ENCODE peak calls at places on chromosomes 1 and 21, in eight cellular contexts. One of them, this sample, is unnamed.

GRCh38 chr1:9404541-9404940 is 111.8 kb downstream of the SPSB1 start:
- DNase-seq in mammary epithelial cell: no peak
- DNase-seq in left ventricle myocardium inferior: no peak
- DNase-seq in AG04450: no peak
- DNase-seq in transverse colon: no peak
- DNase-seq in endodermal cell: no peak
- DNase-seq in stomach: no peak
- DNase-seq in CD8-positive, alpha-beta T cell: no peak
- DNase-seq in this sample: no peak

GRCh38 chr21:39020751-39021474 is 162.3 kb downstream of the PSMG1 start:
- DNase-seq in mammary epithelial cell: peak
- DNase-seq in left ventricle myocardium inferior: peak
- DNase-seq in AG04450: no peak
- DNase-seq in transverse colon: peak
- DNase-seq in endodermal cell: peak
- DNase-seq in stomach: no peak
- DNase-seq in CD8-positive, alpha-beta T cell: no peak
- DNase-seq in this sample: no peak

GRCh38 chr1:111973150-111973549 is 16.3 kb downstream of the KCND3 start:
- DNase-seq in mammary epithelial cell: no peak
- DNase-seq in left ventricle myocardium inferior: no peak
- DNase-seq in AG04450: no peak
- DNase-seq in transverse colon: no peak
- DNase-seq in endodermal cell: no peak
- DNase-seq in stomach: no peak
- DNase-seq in CD8-positive, alpha-beta T cell: no peak
- DNase-seq in this sample: no peak

GRCh38 chr1:89351622-89352311 is 12.1 kb upstream of the GBP6 start:
- DNase-seq in mammary epithelial cell: no peak
- DNase-seq in left ventricle myocardium inferior: no peak
- DNase-seq in AG04450: no peak
- DNase-seq in transverse colon: no peak
- DNase-seq in endodermal cell: no peak
- DNase-seq in stomach: no peak
- DNase-seq in CD8-positive, alpha-beta T cell: no peak
- DNase-seq in this sample: no peak

GRCh38 chr21:42384184-42384583 is 11.7 kb downstream of the TMPRSS3 start:
- DNase-seq in mammary epithelial cell: no peak
- DNase-seq in left ventricle myocardium inferior: no peak
- DNase-seq in AG04450: no peak
- DNase-seq in transverse colon: no peak
- DNase-seq in endodermal cell: no peak
- DNase-seq in stomach: no peak
- DNase-seq in CD8-positive, alpha-beta T cell: no peak
- DNase-seq in this sample: no peak

GRCh38 chr1:11314959-11315358 is 42.0 kb downstream of the UBIAD1 start:
- DNase-seq in mammary epithelial cell: no peak
- DNase-seq in left ventricle myocardium inferior: no peak
- DNase-seq in AG04450: no peak
- DNase-seq in transverse colon: no peak
- DNase-seq in endodermal cell: no peak
- DNase-seq in stomach: no peak
- DNase-seq in CD8-positive, alpha-beta T cell: no peak
- DNase-seq in this sample: no peak

GRCh38 chr1:204408074-204408507 is 3.5 kb downstream of the PPP1R15B start:
- DNase-seq in mammary epithelial cell: peak
- DNase-seq in left ventricle myocardium inferior: peak
- DNase-seq in AG04450: no peak
- DNase-seq in transverse colon: peak
- DNase-seq in endodermal cell: no peak
- DNase-seq in stomach: peak
- DNase-seq in CD8-positive, alpha-beta T cell: peak
- DNase-seq in this sample: no peak

GRCh38 chr1:228151170-228151513 is 1.4 kb downstream of the GJC2 start:
- DNase-seq in mammary epithelial cell: no peak
- DNase-seq in left ventricle myocardium inferior: peak
- DNase-seq in AG04450: no peak
- DNase-seq in transverse colon: peak
- DNase-seq in endodermal cell: peak
- DNase-seq in stomach: no peak
- DNase-seq in CD8-positive, alpha-beta T cell: no peak
- DNase-seq in this sample: no peak

GRCh38 chr1:90964444-90965035 is 57.3 kb downstream of the ZNF644 start:
- DNase-seq in mammary epithelial cell: peak
- DNase-seq in left ventricle myocardium inferior: no peak
- DNase-seq in AG04450: no peak
- DNase-seq in transverse colon: no peak
- DNase-seq in endodermal cell: no peak
- DNase-seq in stomach: no peak
- DNase-seq in CD8-positive, alpha-beta T cell: no peak
- DNase-seq in this sample: no peak

GRCh38 chr1:231467986-231468385 is 45.9 kb upstream of the EGLN1 start:
- DNase-seq in mammary epithelial cell: no peak
- DNase-seq in left ventricle myocardium inferior: no peak
- DNase-seq in AG04450: no peak
- DNase-seq in transverse colon: no peak
- DNase-seq in endodermal cell: no peak
- DNase-seq in stomach: no peak
- DNase-seq in CD8-positive, alpha-beta T cell: no peak
- DNase-seq in this sample: no peak

GRCh38 chr1:151841141-151841540 is 1.5 kb upstream of the C2CD4D start:
- DNase-seq in mammary epithelial cell: peak
- DNase-seq in left ventricle myocardium inferior: no peak
- DNase-seq in AG04450: no peak
- DNase-seq in transverse colon: no peak
- DNase-seq in endodermal cell: no peak
- DNase-seq in stomach: no peak
- DNase-seq in CD8-positive, alpha-beta T cell: no peak
- DNase-seq in this sample: no peak

GRCh38 chr1:19444399-19445021 is 40.8 kb downstream of the CAPZB start:
- DNase-seq in mammary epithelial cell: no peak
- DNase-seq in left ventricle myocardium inferior: no peak
- DNase-seq in AG04450: no peak
- DNase-seq in transverse colon: no peak
- DNase-seq in endodermal cell: no peak
- DNase-seq in stomach: no peak
- DNase-seq in CD8-positive, alpha-beta T cell: no peak
- DNase-seq in this sample: no peak

GRCh38 chr1:3402258-3403010 is 52.0 kb upstream of the ARHGEF16 start:
- DNase-seq in mammary epithelial cell: no peak
- DNase-seq in left ventricle myocardium inferior: no peak
- DNase-seq in AG04450: no peak
- DNase-seq in transverse colon: no peak
- DNase-seq in endodermal cell: no peak
- DNase-seq in stomach: no peak
- DNase-seq in CD8-positive, alpha-beta T cell: no peak
- DNase-seq in this sample: no peak

GRCh38 chr1:54124472-54124871 is 28.3 kb downstream of the CDCP2 start:
- DNase-seq in mammary epithelial cell: no peak
- DNase-seq in left ventricle myocardium inferior: no peak
- DNase-seq in AG04450: no peak
- DNase-seq in transverse colon: peak
- DNase-seq in endodermal cell: peak
- DNase-seq in stomach: peak
- DNase-seq in CD8-positive, alpha-beta T cell: no peak
- DNase-seq in this sample: no peak

GRCh38 chr1:204383163-204383904 is 23.6 kb upstream of the PLEKHA6 start:
- DNase-seq in mammary epithelial cell: no peak
- DNase-seq in left ventricle myocardium inferior: no peak
- DNase-seq in AG04450: no peak
- DNase-seq in transverse colon: no peak
- DNase-seq in endodermal cell: peak
- DNase-seq in stomach: no peak
- DNase-seq in CD8-positive, alpha-beta T cell: no peak
- DNase-seq in this sample: no peak

GRCh38 chr1:172246521-172247390 is 173.7 kb upstream of the C1orf105 start:
- DNase-seq in mammary epithelial cell: no peak
- DNase-seq in left ventricle myocardium inferior: no peak
- DNase-seq in AG04450: no peak
- DNase-seq in transverse colon: no peak
- DNase-seq in endodermal cell: no peak
- DNase-seq in stomach: no peak
- DNase-seq in CD8-positive, alpha-beta T cell: no peak
- DNase-seq in this sample: no peak

GRCh38 chr1:38133304-38133703 is 86.7 kb upstream of the POU3F1 start:
- DNase-seq in mammary epithelial cell: no peak
- DNase-seq in left ventricle myocardium inferior: no peak
- DNase-seq in AG04450: no peak
- DNase-seq in transverse colon: no peak
- DNase-seq in endodermal cell: peak
- DNase-seq in stomach: no peak
- DNase-seq in CD8-positive, alpha-beta T cell: no peak
- DNase-seq in this sample: no peak

GRCh38 chr1:5425304-5425703 is 566.9 kb downstream of the NPHP4 start:
- DNase-seq in mammary epithelial cell: no peak
- DNase-seq in left ventricle myocardium inferior: no peak
- DNase-seq in AG04450: no peak
- DNase-seq in transverse colon: no peak
- DNase-seq in endodermal cell: no peak
- DNase-seq in stomach: no peak
- DNase-seq in CD8-positive, alpha-beta T cell: no peak
- DNase-seq in this sample: no peak

GRCh38 chr1:81706650-81707435 is 93.9 kb upstream of the ADGRL2 start:
- DNase-seq in mammary epithelial cell: peak
- DNase-seq in left ventricle myocardium inferior: no peak
- DNase-seq in AG04450: no peak
- DNase-seq in transverse colon: no peak
- DNase-seq in endodermal cell: no peak
- DNase-seq in stomach: no peak
- DNase-seq in CD8-positive, alpha-beta T cell: no peak
- DNase-seq in this sample: no peak

GRCh38 chr1:61012365-61012764 is 70.0 kb upstream of the NFIA start:
- DNase-seq in mammary epithelial cell: no peak
- DNase-seq in left ventricle myocardium inferior: no peak
- DNase-seq in AG04450: no peak
- DNase-seq in transverse colon: no peak
- DNase-seq in endodermal cell: no peak
- DNase-seq in stomach: no peak
- DNase-seq in CD8-positive, alpha-beta T cell: no peak
- DNase-seq in this sample: no peak

GRCh38 chr1:46173361-46173856 is 1.5 kb upstream of the TSPAN1 start:
- DNase-seq in mammary epithelial cell: no peak
- DNase-seq in left ventricle myocardium inferior: no peak
- DNase-seq in AG04450: no peak
- DNase-seq in transverse colon: no peak
- DNase-seq in endodermal cell: peak
- DNase-seq in stomach: no peak
- DNase-seq in CD8-positive, alpha-beta T cell: no peak
- DNase-seq in this sample: no peak

GRCh38 chr1:84700065-84700464 is 9.8 kb upstream of the SSX2IP start:
- DNase-seq in mammary epithelial cell: no peak
- DNase-seq in left ventricle myocardium inferior: no peak
- DNase-seq in AG04450: no peak
- DNase-seq in transverse colon: no peak
- DNase-seq in endodermal cell: no peak
- DNase-seq in stomach: no peak
- DNase-seq in CD8-positive, alpha-beta T cell: no peak
- DNase-seq in this sample: no peak

GRCh38 chr1:109269212-109269980 is 13.5 kb downstream of the PSRC1 start:
- DNase-seq in mammary epithelial cell: no peak
- DNase-seq in left ventricle myocardium inferior: no peak
- DNase-seq in AG04450: no peak
- DNase-seq in transverse colon: no peak
- DNase-seq in endodermal cell: no peak
- DNase-seq in stomach: no peak
- DNase-seq in CD8-positive, alpha-beta T cell: no peak
- DNase-seq in this sample: no peak

GRCh38 chr1:156661932-156662587 is 15.1 kb downstream of the NES start:
- DNase-seq in mammary epithelial cell: peak
- DNase-seq in left ventricle myocardium inferior: no peak
- DNase-seq in AG04450: no peak
- DNase-seq in transverse colon: no peak
- DNase-seq in endodermal cell: peak
- DNase-seq in stomach: no peak
- DNase-seq in CD8-positive, alpha-beta T cell: no peak
- DNase-seq in this sample: peak

DNA sequence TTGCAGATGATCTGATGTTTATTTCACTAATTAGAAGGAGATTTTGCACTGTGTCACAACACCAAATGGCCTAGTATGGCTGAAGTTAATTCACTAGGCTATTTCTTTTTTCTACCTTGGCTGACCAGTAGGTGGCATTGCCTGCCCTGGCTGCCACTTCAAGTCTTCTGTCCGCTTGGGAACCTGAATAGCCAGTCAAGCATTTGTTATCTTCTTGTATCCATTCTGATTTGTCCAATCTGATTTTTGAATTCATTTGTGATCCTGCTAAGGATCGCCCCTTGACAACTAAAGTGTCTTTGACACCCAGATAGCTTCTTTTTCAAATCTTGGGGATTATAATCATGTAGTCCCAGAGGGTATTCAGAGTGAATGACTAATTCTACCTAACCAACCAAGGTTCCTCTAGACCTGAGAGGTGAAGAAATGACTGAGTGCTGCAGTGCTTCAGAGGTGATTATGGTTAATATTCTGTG is 99.4 kb downstream of the GIPC2 start:
- DNase-seq in mammary epithelial cell: peak
- DNase-seq in left ventricle myocardium inferior: peak
- DNase-seq in AG04450: peak
- DNase-seq in transverse colon: peak
- DNase-seq in endodermal cell: peak
- DNase-seq in stomach: peak
- DNase-seq in CD8-positive, alpha-beta T cell: no peak
- DNase-seq in this sample: peak
- H3K27ac ChIP-seq in mammary epithelial cell: no peak
- H3K27ac ChIP-seq in left ventricle myocardium inferior: no peak
- H3K27ac ChIP-seq in AG04450: no peak
- H3K27ac ChIP-seq in transverse colon: no peak
- H3K27ac ChIP-seq in endodermal cell: no peak
- H3K27ac ChIP-seq in stomach: no peak
- H3K27ac ChIP-seq in CD8-positive, alpha-beta T cell: no peak
- H3K27ac ChIP-seq in this sample: no peak

GRCh38 chr1:246728311-246728710 is 4.1 kb downstream of the SCCPDH start:
- DNase-seq in mammary epithelial cell: peak
- DNase-seq in left ventricle myocardium inferior: no peak
- DNase-seq in AG04450: no peak
- DNase-seq in transverse colon: no peak
- DNase-seq in endodermal cell: no peak
- DNase-seq in stomach: no peak
- DNase-seq in CD8-positive, alpha-beta T cell: no peak
- DNase-seq in this sample: no peak
- H3K27ac ChIP-seq in mammary epithelial cell: no peak
- H3K27ac ChIP-seq in left ventricle myocardium inferior: no peak
- H3K27ac ChIP-seq in AG04450: no peak
- H3K27ac ChIP-seq in transverse colon: no peak
- H3K27ac ChIP-seq in endodermal cell: no peak
- H3K27ac ChIP-seq in stomach: no peak
- H3K27ac ChIP-seq in CD8-positive, alpha-beta T cell: no peak
- H3K27ac ChIP-seq in this sample: no peak

GRCh38 chr1:35563166-35563565 is 5.6 kb downstream of the NCDN start:
- DNase-seq in mammary epithelial cell: no peak
- DNase-seq in left ventricle myocardium inferior: no peak
- DNase-seq in AG04450: no peak
- DNase-seq in transverse colon: no peak
- DNase-seq in endodermal cell: no peak
- DNase-seq in stomach: no peak
- DNase-seq in CD8-positive, alpha-beta T cell: no peak
- DNase-seq in this sample: no peak
- H3K27ac ChIP-seq in mammary epithelial cell: no peak
- H3K27ac ChIP-seq in left ventricle myocardium inferior: no peak
- H3K27ac ChIP-seq in AG04450: no peak
- H3K27ac ChIP-seq in transverse colon: no peak
- H3K27ac ChIP-seq in endodermal cell: no peak
- H3K27ac ChIP-seq in stomach: no peak
- H3K27ac ChIP-seq in CD8-positive, alpha-beta T cell: no peak
- H3K27ac ChIP-seq in this sample: peak

GRCh38 chr1:155062702-155063411 is 683 bp upstream of the EFNA4 start:
- DNase-seq in mammary epithelial cell: no peak
- DNase-seq in left ventricle myocardium inferior: peak
- DNase-seq in AG04450: no peak
- DNase-seq in transverse colon: peak
- DNase-seq in endodermal cell: peak
- DNase-seq in stomach: peak
- DNase-seq in CD8-positive, alpha-beta T cell: peak
- DNase-seq in this sample: peak
- H3K27ac ChIP-seq in mammary epithelial cell: no peak
- H3K27ac ChIP-seq in left ventricle myocardium inferior: no peak
- H3K27ac ChIP-seq in AG04450: no peak
- H3K27ac ChIP-seq in transverse colon: peak
- H3K27ac ChIP-seq in endodermal cell: no peak
- H3K27ac ChIP-seq in stomach: peak
- H3K27ac ChIP-seq in CD8-positive, alpha-beta T cell: no peak
- H3K27ac ChIP-seq in this sample: no peak

This sample was measured in caudate nucleus.